ENCODE peak calls at places on chromosomes 11 and 22, in eight cellular contexts. Q is heart right ventricle, U is right atrium auricular region, N is transverse colon, F is tibial artery, E is lower lobe of right lung, D is SJSA1, V is AG04450. O is an unnamed sample.

GRCh38 chr22:39253427-39254070 is 8.8 kb upstream of the PDGFB start:
- DNase-seq in Q (peak; percentile 86), U (peak; percentile 75), N (peak; percentile 38), F (peak; percentile 80), E (no peak), D (peak; percentile 88), V (peak; percentile 54), O (peak; percentile 70)

GRCh38 chr11:113781682-113782081 is 2.1 kb downstream of the CLDN25 start:
- DNase-seq in Q (no peak), U (no peak), N (no peak), F (no peak), E (no peak), D (no peak), V (no peak), O (no peak)

GRCh38 chr11:36363361-36364272 is 67.5 kb downstream of the PRR5L start:
- DNase-seq in Q (no peak), U (no peak), N (no peak), F (no peak), E (no peak), D (no peak), V (no peak), O (no peak)

GRCh38 chr11:107740256-107740655 is 28.4 kb upstream of the SLN start:
- DNase-seq in Q (no peak), U (no peak), N (no peak), F (no peak), E (no peak), D (no peak), V (no peak), O (no peak)

GRCh38 chr11:57322881-57323467 is 1.8 kb downstream of the TNKS1BP1 start:
- DNase-seq in Q (no peak), U (no peak), N (no peak), F (no peak), E (no peak), D (no peak), V (no peak), O (no peak)

GRCh38 chr11:112163875-112164521 is at the start of gene IL18:
- DNase-seq in Q (no peak), U (no peak), N (peak; percentile 88), F (peak; percentile 67), E (peak; percentile 83), D (no peak), V (no peak), O (no peak)

GRCh38 chr11:83071641-83072591 is at the start of gene RAB30:
- DNase-seq in Q (peak; percentile 99), U (peak; percentile 99), N (peak; percentile 97), F (peak; percentile 99), E (peak; percentile 94), D (peak; percentile 95), V (peak; percentile 99), O (peak; percentile 99)

GRCh38 chr11:128610765-128611617 is 23.6 kb upstream of the ETS1 start:
- DNase-seq in Q (peak; percentile 63), U (no peak), N (peak; percentile 77), F (no peak), E (no peak), D (no peak), V (no peak), O (no peak)

GRCh38 chr11:8168485-8169257 is at the start of gene RIC3:
- DNase-seq in Q (peak; percentile 16), U (no peak), N (peak; percentile 30), F (no peak), E (peak; percentile 60), D (no peak), V (no peak), O (peak; percentile 64)

GRCh38 chr11:316031-316701 is 2.3 kb downstream of the IFITM1 start:
- DNase-seq in Q (no peak), U (no peak), N (no peak), F (peak; percentile 67), E (peak; percentile 54), D (no peak), V (no peak), O (no peak)

GRCh38 chr11:45933131-45933821 is 10.8 kb downstream of the LARGE2 start:
- DNase-seq in Q (no peak), U (no peak), N (no peak), F (peak; percentile 60), E (no peak), D (no peak), V (peak; percentile 8), O (no peak)

GRCh38 chr11:35723493-35724284 is 61.1 kb downstream of the TRIM44 start:
- DNase-seq in Q (no peak), U (no peak), N (no peak), F (no peak), E (no peak), D (no peak), V (no peak), O (no peak)

GRCh38 chr22:48369789-48370507 is 1457.7 kb downstream of the BRD1 start:
- DNase-seq in Q (no peak), U (no peak), N (peak; percentile 20), F (peak; percentile 37), E (no peak), D (peak; percentile 92), V (no peak), O (no peak)

GRCh38 chr11:70627219-70627618 is 228.9 kb downstream of the CTTN start:
- DNase-seq in Q (no peak), U (no peak), N (peak; percentile 65), F (no peak), E (no peak), D (no peak), V (no peak), O (no peak)

GRCh38 chr11:70628881-70629844 is 230.8 kb downstream of the CTTN start:
- DNase-seq in Q (peak; percentile 66), U (no peak), N (peak; percentile 64), F (no peak), E (peak; percentile 77), D (peak; percentile 61), V (no peak), O (peak; percentile 46)

GRCh38 chr11:70625921-70626518 is 227.7 kb downstream of the CTTN start:
- DNase-seq in Q (no peak), U (no peak), N (no peak), F (no peak), E (no peak), D (no peak), V (no peak), O (peak; percentile 78)

GRCh38 chr11:70630068-70630467 is 231.7 kb downstream of the CTTN start:
- DNase-seq in Q (no peak), U (no peak), N (no peak), F (no peak), E (no peak), D (no peak), V (no peak), O (no peak)

DNA sequence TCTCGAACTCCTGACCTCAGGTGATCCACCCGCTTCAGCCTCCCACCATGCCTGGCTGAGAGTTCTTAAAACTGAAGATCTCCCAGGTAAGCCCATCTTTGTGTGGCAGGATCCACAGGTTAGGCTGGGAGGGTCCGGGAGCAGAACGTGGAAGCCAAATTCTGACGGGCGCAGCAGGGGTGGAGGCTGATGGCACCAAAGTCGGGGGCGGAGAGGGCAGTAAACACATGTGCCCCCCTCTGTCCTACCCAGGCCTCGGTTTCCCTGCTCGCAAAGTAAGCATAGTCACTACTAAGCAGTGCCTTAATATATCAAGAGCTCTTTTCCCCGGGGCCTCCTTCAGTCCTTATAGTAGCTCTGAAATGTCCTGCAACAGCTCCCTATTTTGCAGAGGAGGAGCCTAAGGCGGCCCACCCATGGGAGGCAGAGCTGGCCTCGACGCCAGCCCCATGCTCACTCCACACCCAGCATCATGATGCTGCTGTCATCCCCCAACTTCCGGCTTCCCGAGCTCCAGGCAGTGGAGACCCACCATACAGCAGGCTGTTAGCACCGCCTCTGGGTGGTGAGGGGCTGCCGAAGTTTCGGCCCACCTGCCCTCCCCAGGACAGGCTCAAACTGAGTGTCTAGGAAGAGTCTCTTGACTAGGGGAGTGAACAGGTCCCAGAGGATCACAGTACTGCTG is 230.0 kb downstream of the CTTN start:
- DNase-seq in Q (no peak), U (no peak), N (no peak), F (no peak), E (no peak), D (no peak), V (no peak), O (no peak)
- H3K4me3 ChIP-seq in Q (no peak overlapping the region), U (no peak overlapping the region), N (no peak overlapping the region), F (no peak overlapping the region), E (no peak overlapping the region), D (no peak overlapping the region), V (no peak overlapping the region), O (no peak overlapping the region)

GRCh38 chr11:75289919-75290318 is 49.3 kb downstream of the TPBGL start:
- DNase-seq in Q (no peak), U (no peak), N (no peak), F (no peak), E (no peak), D (no peak), V (no peak), O (no peak)
- H3K27ac ChIP-seq in Q (no peak overlapping the region), U (no peak overlapping the region), N (no peak overlapping the region), F (no peak overlapping the region), E (no peak overlapping the region), D (no peak overlapping the region), V (no peak overlapping the region), O (peak overlapping the region; percentile 9)

GRCh38 chr11:44334356-44335004 is 24.5 kb upstream of the ALX4 start:
- DNase-seq in Q (no peak), U (no peak), N (no peak), F (no peak), E (no peak), D (no peak), V (no peak), O (peak; percentile 7)
- H3K4me3 ChIP-seq in Q (no peak overlapping the region), U (no peak overlapping the region), N (no peak overlapping the region), F (no peak overlapping the region), E (no peak overlapping the region), D (no peak overlapping the region), V (no peak overlapping the region), O (no peak overlapping the region)

DNA sequence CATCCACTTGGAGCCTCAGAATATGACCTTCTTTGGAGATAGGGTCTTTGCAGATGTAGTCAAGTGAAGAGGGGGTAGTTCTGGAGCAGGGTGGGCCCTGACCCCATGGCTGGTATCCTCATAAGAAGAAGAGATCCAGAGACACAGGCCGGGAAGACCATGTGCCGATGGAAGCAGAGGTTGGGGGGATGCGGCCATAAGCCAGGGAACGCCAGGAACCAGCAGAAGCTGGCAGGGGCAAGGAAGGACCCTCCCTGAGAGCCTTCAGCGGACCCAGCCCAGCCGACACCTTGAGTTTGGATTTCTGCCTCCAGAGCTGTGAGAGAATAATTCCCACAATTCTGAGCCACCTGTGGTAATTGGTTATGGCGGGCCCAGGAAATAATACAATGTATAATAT is 26.1 kb upstream of the SMIM38 start:
- DNase-seq in Q (no peak), U (no peak), N (no peak), F (peak; percentile 60), E (no peak), D (no peak), V (no peak), O (no peak)
- H3K27ac ChIP-seq in Q (no peak overlapping the region), U (no peak overlapping the region), N (no peak overlapping the region), F (no peak overlapping the region), E (no peak overlapping the region), D (no peak overlapping the region), V (no peak overlapping the region), O (no peak overlapping the region)

O was measured in dorsolateral prefrontal cortex.